ENCODE peak calls at places on chromosomes 12 and 14, in seven cellular contexts. R is cardiac muscle cell; W is neural progenitor cell; G is CD8-positive, alpha-beta T cell; P is neural crest cell; L is AG09309; A is GM23338. U is an unnamed sample.

GRCh38 chr14:73307261-73307660 is 70.0 kb downstream of the PAPLN start:
- DNase-seq in R (no peak), W (no peak), G (no peak), P (no peak), L (no peak), A (no peak), U (no peak)

GRCh38 chr12:11958216-11959091 is 112.3 kb upstream of the BCL2L14 start:
- DNase-seq in R (no peak), W (no peak), G (peak), P (no peak), L (peak), A (no peak), U (no peak)

GRCh38 chr14:72543325-72543724 is 350.6 kb downstream of the DPF3 start:
- DNase-seq in R (no peak), W (no peak), G (no peak), P (no peak), L (no peak), A (no peak), U (no peak)

GRCh38 chr12:59113831-59114273 is 193.5 kb upstream of the LRIG3 start:
- DNase-seq in R (peak), W (peak), G (no peak), P (peak), L (peak), A (peak), U (peak)

GRCh38 chr12:1691123-1692007 is 495 bp downstream of the ADIPOR2 start:
- DNase-seq in R (peak), W (peak), G (peak), P (no peak), L (no peak), A (peak), U (no peak)

GRCh38 chr14:25516838-25517237 is 466.9 kb upstream of the STXBP6 start:
- DNase-seq in R (no peak), W (peak), G (no peak), P (no peak), L (no peak), A (peak), U (no peak)

GRCh38 chr12:27277846-27278260 is 33.8 kb downstream of the STK38L start:
- DNase-seq in R (peak), W (no peak), G (no peak), P (no peak), L (peak), A (peak), U (no peak)

GRCh38 chr14:77105118-77105517 is 7.1 kb downstream of the CIPC start:
- DNase-seq in R (no peak), W (peak), G (no peak), P (no peak), L (no peak), A (peak), U (no peak)

GRCh38 chr14:67762051-67762450 is 54.3 kb downstream of the ZFYVE26 start:
- DNase-seq in R (no peak), W (no peak), G (no peak), P (no peak), L (no peak), A (no peak), U (no peak)

GRCh38 chr14:100138082-100138787 is 21.2 kb downstream of the DEGS2 start:
- DNase-seq in R (no peak), W (no peak), G (no peak), P (no peak), L (no peak), A (no peak), U (no peak)

GRCh38 chr12:71216725-71217579 is 59.2 kb upstream of the TSPAN8 start:
- DNase-seq in R (peak), W (peak), G (no peak), P (peak), L (peak), A (peak), U (no peak)

GRCh38 chr12:42729532-42729895 is 140.0 kb upstream of the PRICKLE1 start:
- DNase-seq in R (no peak), W (no peak), G (no peak), P (no peak), L (no peak), A (no peak), U (no peak)

GRCh38 chr12:50401383-50402155 is 884 bp downstream of the LARP4 start:
- DNase-seq in R (peak), W (peak), G (no peak), P (no peak), L (peak), A (peak), U (no peak)

GRCh38 chr14:28785096-28785952 is 18.7 kb downstream of the FOXG1 start:
- DNase-seq in R (no peak), W (peak), G (no peak), P (no peak), L (no peak), A (peak), U (no peak)

GRCh38 chr14:91985008-91985407 is 37.5 kb upstream of the FBLN5 start:
- DNase-seq in R (no peak), W (no peak), G (no peak), P (no peak), L (no peak), A (no peak), U (no peak)

GRCh38 chr14:90726656-90727055 is 89.6 kb downstream of the TTC7B start:
- DNase-seq in R (peak), W (peak), G (no peak), P (no peak), L (no peak), A (peak), U (no peak)

GRCh38 chr12:33596061-33596460 is 156.4 kb upstream of the SYT10 start:
- DNase-seq in R (no peak), W (no peak), G (no peak), P (no peak), L (no peak), A (no peak), U (no peak)

GRCh38 chr14:25150934-25151790 is 101.2 kb upstream of the STXBP6 start:
- DNase-seq in R (peak), W (peak), G (no peak), P (no peak), L (peak), A (peak), U (no peak)

DNA sequence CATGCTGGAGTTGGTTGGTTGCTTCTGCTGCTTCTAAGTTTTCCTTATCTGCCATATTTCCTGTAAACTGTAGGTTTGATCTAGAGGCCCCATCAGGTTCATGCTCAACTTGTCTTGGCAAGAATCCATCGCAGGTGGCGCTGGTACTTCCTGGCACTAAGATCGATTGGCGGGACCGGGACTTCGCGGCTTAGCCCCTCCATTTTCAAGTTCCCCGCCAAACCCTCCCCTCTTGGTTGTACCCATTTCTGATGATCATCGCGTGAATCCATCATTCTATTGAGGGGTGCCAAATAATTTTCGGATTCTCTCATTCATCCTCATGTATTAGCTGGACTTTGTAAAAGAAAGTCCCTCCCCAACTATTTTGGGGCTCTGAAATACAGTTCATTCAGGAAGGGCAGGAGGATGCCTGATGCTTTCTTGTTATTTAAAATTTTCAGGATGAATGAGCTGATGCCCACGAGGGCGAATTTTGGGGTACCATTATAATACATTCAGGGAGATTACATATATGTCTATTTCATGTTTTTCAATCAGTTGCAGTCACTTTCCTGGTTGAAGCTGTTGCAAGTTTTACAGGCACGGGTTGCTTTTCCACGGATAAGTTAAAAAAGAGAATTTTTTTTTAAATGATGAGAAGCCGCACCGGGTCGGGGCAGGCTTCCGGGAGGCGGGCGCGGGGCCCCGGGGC is 424 bp upstream of the BRI3BP start:
- DNase-seq in R (peak), W (peak), G (peak), P (peak), L (no peak), A (peak), U (peak)
- TF ChIP-seq CTCF in R (peak), W (peak), G (peak), P (peak), L (no peak), A (peak), U (peak)

DNA sequence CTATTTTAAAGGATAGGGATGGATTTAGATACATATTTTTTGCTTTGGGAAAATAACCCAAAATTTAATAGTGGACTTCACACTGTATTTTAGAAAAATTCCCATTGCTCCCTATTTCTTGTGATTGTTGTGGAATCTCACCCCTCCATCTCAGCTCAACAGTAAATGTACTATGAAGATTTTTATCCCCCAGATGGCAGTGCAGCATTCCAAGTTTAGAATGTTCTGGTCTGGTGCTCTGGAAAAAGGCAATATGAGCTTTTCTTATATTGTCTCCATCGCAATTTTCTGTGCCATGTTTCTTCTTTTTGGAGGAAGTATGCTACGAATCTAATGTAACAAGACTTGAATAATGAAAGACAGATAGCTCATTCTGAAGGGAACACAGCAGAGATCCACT is 471.7 kb upstream of the SYT1 start:
- DNase-seq in R (no peak), W (no peak), G (no peak), P (no peak), L (no peak), A (no peak), U (no peak)
- TF ChIP-seq CTCF in R (peak), W (peak), G (no peak), P (peak), L (peak), A (peak), U (no peak)

DNA sequence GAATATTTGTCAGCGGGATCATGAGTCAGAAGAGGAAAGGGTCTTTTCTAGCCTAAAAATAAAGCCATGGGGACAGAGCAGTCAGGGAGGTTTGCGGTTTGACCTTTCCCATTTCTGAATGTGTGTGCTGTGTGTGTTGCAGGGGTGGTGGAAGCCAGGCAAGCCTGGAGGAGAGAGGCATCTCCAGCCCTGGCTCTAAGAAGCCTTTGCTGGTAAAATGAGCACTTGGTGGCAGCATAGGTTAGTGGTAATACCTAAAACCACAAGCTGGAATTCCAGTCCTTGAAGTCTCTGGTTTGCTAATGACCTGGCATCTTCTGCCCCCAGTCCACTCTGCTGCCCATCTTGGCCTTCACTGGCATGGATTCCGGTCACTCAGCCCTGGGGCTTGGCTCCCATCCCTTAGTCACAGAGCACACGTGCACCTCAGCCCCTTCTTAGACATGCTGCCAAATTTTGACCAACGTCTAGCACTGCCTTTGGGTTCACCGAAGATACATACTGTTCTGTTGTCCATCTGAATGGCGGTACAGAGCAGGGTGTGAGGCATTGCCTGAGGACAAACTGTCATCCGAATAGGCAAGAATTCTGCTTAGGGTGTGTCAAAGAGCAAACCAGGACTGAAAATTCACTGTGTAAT is 52.7 kb downstream of the KCNA5 start:
- DNase-seq in R (peak), W (no peak), G (no peak), P (no peak), L (peak), A (no peak), U (no peak)
- TF ChIP-seq CTCF in R (no peak), W (peak), G (no peak), P (no peak), L (peak), A (peak), U (no peak)

DNA sequence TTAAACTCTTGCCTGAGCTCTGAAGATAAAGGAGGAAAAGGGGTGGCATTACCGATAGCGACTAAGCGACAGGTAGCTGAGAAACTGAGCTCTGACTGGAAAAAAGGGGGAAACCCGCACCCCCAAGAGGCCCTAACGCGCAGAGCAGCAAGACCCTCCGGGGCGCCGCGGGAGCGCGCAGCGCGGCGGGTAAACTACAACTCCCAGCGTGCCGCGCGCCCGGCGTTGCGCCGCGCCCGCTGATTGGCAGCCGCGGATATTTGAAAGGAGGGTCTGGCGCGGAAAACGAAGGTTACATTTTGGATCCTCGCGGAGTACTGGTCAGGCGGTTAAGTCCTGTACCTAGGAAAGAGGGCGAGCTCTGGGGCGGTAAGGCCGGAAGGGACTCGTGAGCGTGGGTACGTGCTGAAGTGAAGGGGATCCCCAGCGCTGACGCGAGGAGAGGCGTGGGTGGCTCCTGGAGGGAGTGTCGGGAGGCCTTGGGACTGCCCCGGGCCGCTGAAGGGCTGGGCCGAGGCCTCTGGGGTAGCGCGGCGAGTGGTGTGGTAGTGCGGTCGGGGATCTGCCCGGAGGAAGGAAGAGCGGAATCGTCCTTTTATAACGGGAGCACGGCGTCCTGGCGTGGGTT is at the start of gene ESPL1:
- DNase-seq in R (peak), W (peak), G (peak), P (peak), L (no peak), A (peak), U (peak)
- TF ChIP-seq CTCF in R (peak), W (peak), G (peak), P (peak), L (peak), A (peak), U (peak)

GRCh38 chr14:102013669-102014200 is 49.4 kb downstream of the DYNC1H1 start:
- DNase-seq in R (no peak), W (no peak), G (no peak), P (no peak), L (no peak), A (no peak), U (no peak)
- TF ChIP-seq CTCF in R (no peak), W (no peak), G (no peak), P (no peak), L (no peak), A (no peak), U (no peak)

GRCh38 chr12:109795023-109795422 is 38.2 kb downstream of the TRPV4 start:
- DNase-seq in R (no peak), W (no peak), G (no peak), P (no peak), L (peak), A (no peak), U (no peak)

GRCh38 chr12:109800536-109800935 is 32.7 kb downstream of the TRPV4 start:
- DNase-seq in R (no peak), W (no peak), G (no peak), P (no peak), L (no peak), A (no peak), U (no peak)

GRCh38 chr12:109798691-109799090 is 34.5 kb downstream of the TRPV4 start:
- DNase-seq in R (no peak), W (no peak), G (no peak), P (no peak), L (no peak), A (no peak), U (no peak)

GRCh38 chr12:109796057-109796456 is 37.1 kb downstream of the TRPV4 start:
- DNase-seq in R (no peak), W (no peak), G (no peak), P (no peak), L (no peak), A (no peak), U (no peak)

DNA sequence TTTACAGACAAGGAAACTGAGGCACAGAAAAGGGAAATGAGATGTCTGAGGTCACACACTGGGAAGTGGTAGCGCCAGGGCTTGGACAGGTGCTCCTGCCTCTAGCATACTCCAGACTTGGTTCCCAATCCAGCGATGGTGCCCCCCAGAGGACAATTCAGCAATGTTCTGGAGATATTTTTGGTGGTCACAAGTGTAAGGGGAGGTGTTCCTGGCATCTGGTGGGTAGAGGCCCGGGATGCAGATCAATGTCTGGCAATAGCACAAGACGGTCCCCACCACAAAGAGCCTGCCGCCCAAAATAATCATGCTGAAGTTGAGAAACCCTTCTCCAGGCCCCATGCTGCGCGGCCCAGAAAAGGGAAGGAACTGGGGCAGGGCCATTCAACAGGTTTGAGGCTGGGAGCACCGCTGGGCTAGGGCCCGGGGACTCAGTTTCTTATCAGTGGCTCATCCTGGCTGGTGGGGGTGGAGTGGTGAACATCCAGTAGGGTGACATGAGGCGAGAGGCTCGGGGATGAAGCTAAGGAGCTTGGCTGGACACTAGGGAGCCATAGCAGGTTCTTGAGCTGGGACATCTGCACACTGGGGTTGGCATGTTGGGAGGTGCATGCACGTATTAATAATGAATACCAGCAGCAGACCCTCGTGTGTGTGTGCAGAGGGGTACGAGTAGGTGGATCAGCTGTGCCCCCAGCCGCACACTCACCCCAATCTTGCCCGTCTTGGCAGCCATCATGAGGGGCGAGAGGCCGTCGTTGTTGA is 35.1 kb downstream of the TRPV4 start:
- DNase-seq in R (peak), W (peak), G (no peak), P (no peak), L (no peak), A (peak), U (no peak)
- TF ChIP-seq CTCF in R (no peak), W (peak), G (no peak), P (peak), L (peak), A (peak), U (no peak)

GRCh38 chr14:88961214-88961613 is 136.8 kb downstream of the TTC8 start:
- DNase-seq in R (no peak), W (no peak), G (no peak), P (no peak), L (no peak), A (no peak), U (no peak)
- TF ChIP-seq CTCF in R (no peak), W (no peak), G (no peak), P (no peak), L (no peak), A (no peak), U (no peak)

GRCh38 chr12:53327435-53328042 is 6.1 kb upstream of the AAAS start:
- DNase-seq in R (no peak), W (no peak), G (no peak), P (no peak), L (no peak), A (peak), U (no peak)
- TF ChIP-seq CTCF in R (peak), W (peak), G (no peak), P (peak), L (peak), A (peak), U (peak)